ENCODE peak calls at places on chromosomes 11 and 22, in nine cellular contexts. K, P, S, Q, E, A, M, I and Y are unnamed samples.

GRCh38 chr11:57343825-57344224 is 5.7 kb downstream of the P2RX3 start:
- DNase-seq in M (no peak), A (no peak), P (no peak), Q (no peak), I (no peak), K (no peak), S (no peak), E (no peak), Y (no peak)

GRCh38 chr22:22099833-22100812 is 117.5 kb upstream of the TOP3B start:
- DNase-seq in P (peak), S (peak), E (no peak), Q (no peak), A (no peak), I (peak), K (no peak), M (peak), Y (no peak)

GRCh38 chr22:25419247-25420113 is 145.0 kb upstream of the GRK3 start:
- DNase-seq in K (peak), E (no peak), A (no peak), I (no peak), M (no peak), Q (peak), S (no peak), P (peak), Y (peak)

GRCh38 chr11:106280041-106280440 is 202.6 kb downstream of the AASDHPPT start:
- DNase-seq in P (no peak), K (no peak), M (no peak), A (no peak), S (no peak), I (no peak), E (no peak), Q (no peak), Y (no peak)

GRCh38 chr11:108592591-108593213 is 866 bp downstream of the EXPH5 start:
- DNase-seq in E (no peak), P (no peak), A (peak), S (no peak), M (no peak), K (peak), Q (peak), I (peak), Y (no peak)

GRCh38 chr11:64120951-64121569 is 44.9 kb downstream of the MACROD1 start:
- DNase-seq in Q (no peak), A (no peak), M (no peak), P (peak), K (peak), S (peak), I (no peak), E (peak), Y (no peak)

GRCh38 chr11:88250566-88251080 is 75.4 kb upstream of the RAB38 start:
- DNase-seq in I (no peak), E (no peak), Q (no peak), P (no peak), S (no peak), K (no peak), M (no peak), A (no peak), Y (no peak)

GRCh38 chr22:35558031-35558430 is 17.4 kb downstream of the RASD2 start:
- DNase-seq in K (no peak), Q (no peak), E (no peak), I (peak), P (no peak), S (no peak), A (no peak), M (no peak), Y (no peak)

GRCh38 chr11:109914809-109915653 is 178.2 kb upstream of the ZC3H12C start:
- DNase-seq in E (peak), P (peak), I (no peak), A (no peak), S (peak), Q (no peak), K (no peak), M (no peak), Y (no peak)

GRCh38 chr11:70268526-70268925 is 2.0 kb upstream of the PPFIA1 start:
- DNase-seq in I (no peak), K (no peak), M (no peak), P (no peak), S (no peak), E (no peak), Q (no peak), A (no peak), Y (no peak)

GRCh38 chr11:6483015-6483414 is 1.7 kb downstream of the TIMM10B start:
- DNase-seq in Q (no peak), K (no peak), P (no peak), E (no peak), A (no peak), I (no peak), M (no peak), S (no peak), Y (no peak)

GRCh38 chr11:133927690-133928627 is 28.8 kb downstream of the IGSF9B start:
- DNase-seq in P (peak), E (peak), I (peak), S (peak), K (peak), A (peak), M (no peak), Q (peak), Y (no peak)

GRCh38 chr11:87851234-87851633 is 324.0 kb downstream of the RAB38 start:
- DNase-seq in I (no peak), K (no peak), S (peak), P (peak), A (no peak), M (no peak), E (peak), Q (no peak), Y (no peak)

GRCh38 chr11:76978818-76979217 is 55.4 kb upstream of the B3GNT6 start:
- DNase-seq in P (no peak), I (no peak), S (no peak), K (no peak), M (no peak), Q (no peak), A (no peak), E (no peak), Y (no peak)

GRCh38 chr11:86068138-86068861 is 584 bp downstream of the PICALM start:
- DNase-seq in P (no peak), Q (peak), K (peak), S (peak), I (peak), M (no peak), E (no peak), A (peak), Y (peak)

GRCh38 chr22:22870577-22871398 is 16.8 kb upstream of the IGLL5 start:
- DNase-seq in A (peak), I (peak), P (no peak), M (no peak), Q (no peak), K (no peak), E (no peak), S (no peak), Y (no peak)

GRCh38 chr11:2592559-2593392 is 107.0 kb downstream of the KCNQ1OT1 start:
- DNase-seq in I (no peak), M (no peak), S (no peak), A (no peak), K (no peak), P (no peak), E (no peak), Q (no peak), Y (no peak)

GRCh38 chr22:44361391-44362126 is 48.8 kb upstream of the SHISAL1 start:
- DNase-seq in E (no peak), M (no peak), P (no peak), Q (no peak), K (no peak), A (no peak), I (no peak), S (peak), Y (peak)

GRCh38 chr11:69447786-69448185 is 33.7 kb upstream of the LINC01488 start:
- DNase-seq in M (no peak), A (no peak), S (peak), P (no peak), I (no peak), K (peak), Q (no peak), E (no peak), Y (no peak)

GRCh38 chr11:118790357-118791014 is 478 bp downstream of the DDX6 start:
- DNase-seq in A (no peak), P (peak), S (peak), M (no peak), I (peak), E (peak), K (peak), Q (peak), Y (peak)

GRCh38 chr11:118791015-118791960 is at the start of gene DDX6:
- DNase-seq in E (peak), K (peak), A (peak), S (peak), I (peak), Q (peak), P (peak), M (peak), Y (peak)

GRCh38 chr11:118789501-118790356 is 1.2 kb downstream of the DDX6 start:
- DNase-seq in Q (peak), P (no peak), A (no peak), M (no peak), S (peak), E (peak), I (peak), K (no peak), Y (no peak)

GRCh38 chr11:118792642-118793124 is 1.7 kb upstream of the DDX6 start:
- DNase-seq in P (peak), K (peak), Q (peak), E (peak), S (peak), A (peak), M (peak), I (peak), Y (no peak)

GRCh38 chr11:118791961-118792578 is 1.1 kb upstream of the DDX6 start:
- DNase-seq in I (peak), Q (peak), K (peak), S (no peak), P (no peak), E (no peak), M (no peak), A (peak), Y (peak)
- H3K4me3 ChIP-seq in I (peak), Q (peak), K (peak), S (peak), P (peak), E (peak), M (peak), A (peak), Y (peak)

GRCh38 chr11:27716850-27717249 is 16.6 kb upstream of the BDNF start:
- DNase-seq in A (no peak), I (no peak), Q (no peak), E (peak), P (peak), M (no peak), S (no peak), K (no peak), Y (no peak)

GRCh38 chr11:27718346-27718852 is 18.1 kb upstream of the BDNF start:
- DNase-seq in M (peak), E (peak), P (peak), A (no peak), S (peak), I (no peak), K (no peak), Q (no peak), Y (no peak)

GRCh38 chr11:27716216-27716615 is 16.0 kb upstream of the BDNF start:
- DNase-seq in S (no peak), A (no peak), I (no peak), Q (no peak), M (no peak), E (no peak), K (no peak), P (no peak), Y (no peak)

GRCh38 chr11:27717801-27718229 is 17.6 kb upstream of the BDNF start:
- DNase-seq in M (no peak), Q (no peak), P (no peak), K (no peak), I (no peak), E (peak), S (no peak), A (no peak), Y (no peak)

DNA sequence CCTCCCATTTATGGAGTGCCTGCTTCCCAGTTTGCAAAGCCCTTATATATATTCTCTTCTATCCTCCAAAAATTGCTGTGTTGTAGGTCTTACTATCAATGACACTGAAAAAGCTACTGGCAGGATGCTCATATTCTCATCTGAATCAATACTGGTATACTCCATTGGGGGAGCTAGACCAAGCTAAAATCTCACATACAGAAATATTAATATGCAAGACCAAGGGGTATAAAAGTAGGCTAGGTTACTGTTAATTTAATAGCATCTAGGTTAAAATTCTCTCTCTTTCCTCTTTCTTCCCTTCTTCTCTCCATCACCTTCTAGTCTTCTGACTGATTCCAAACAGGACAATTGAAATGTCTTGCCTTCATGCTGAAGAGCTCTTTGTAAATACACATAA is 17.1 kb upstream of the BDNF start:
- DNase-seq in M (no peak), A (peak), E (peak), S (no peak), Q (no peak), K (no peak), P (no peak), I (no peak), Y (no peak)
- TF ChIP-seq CTCF in M (peak), A (no peak), E (peak), S (no peak), Q (peak), K (no peak), P (peak), I (peak), Y (peak)

GRCh38 chr11:93034640-93035039 is 65.2 kb downstream of the MTNR1B start:
- DNase-seq in K (no peak), Q (no peak), P (no peak), I (no peak), M (no peak), A (no peak), E (no peak), S (no peak), Y (no peak)

GRCh38 chr11:93039841-93040240 is 70.4 kb downstream of the MTNR1B start:
- DNase-seq in M (no peak), E (no peak), I (no peak), P (peak), Q (no peak), S (peak), A (no peak), K (no peak), Y (no peak)

GRCh38 chr11:93034031-93034430 is 64.6 kb downstream of the MTNR1B start:
- DNase-seq in Q (no peak), E (peak), P (peak), M (no peak), K (no peak), S (no peak), I (no peak), A (no peak), Y (no peak)

GRCh38 chr11:93041682-93042081 is 72.2 kb downstream of the MTNR1B start:
- DNase-seq in A (no peak), Q (no peak), E (no peak), P (no peak), I (no peak), M (no peak), K (no peak), S (no peak), Y (no peak)

DNA sequence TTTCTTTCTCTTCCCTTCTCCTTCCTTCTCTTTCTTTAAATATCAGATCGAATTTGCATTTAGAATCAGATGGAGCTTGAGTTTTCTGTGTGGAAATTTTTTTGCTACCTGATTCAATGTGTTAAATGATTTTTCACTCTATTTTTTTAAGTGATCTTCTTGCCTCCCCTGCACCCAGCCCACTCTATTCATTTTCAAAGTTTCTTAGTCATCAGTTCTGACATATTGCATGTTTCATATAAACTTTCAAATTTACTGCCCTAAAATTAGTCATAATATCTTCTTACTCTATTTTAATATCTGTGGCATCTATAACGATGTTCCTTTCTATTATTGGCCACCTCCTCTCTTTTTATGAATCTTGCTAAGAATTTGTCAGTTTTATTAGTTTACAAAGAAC is 69.1 kb downstream of the MTNR1B start:
- DNase-seq in A (no peak), E (no peak), I (no peak), S (no peak), P (peak), M (no peak), K (no peak), Q (no peak), Y (no peak)
- H3K4me3 ChIP-seq in A (no peak), E (no peak), I (no peak), S (no peak), P (no peak), M (no peak), K (no peak), Q (no peak), Y (no peak)

GRCh38 chr22:38291201-38291777 is 18.5 kb upstream of the TMEM184B start:
- DNase-seq in I (no peak), P (no peak), S (no peak), Q (no peak), A (no peak), K (peak), M (no peak), E (no peak), Y (no peak)
- TF ChIP-seq CTCF in I (no peak), P (no peak), S (no peak), Q (no peak), A (no peak), K (no peak), M (no peak), E (peak), Y (no peak)

GRCh38 chr11:749731-750130 is 2.5 kb downstream of the TALDO1 start:
- DNase-seq in K (peak), E (no peak), S (no peak), I (no peak), P (no peak), M (no peak), A (no peak), Q (no peak), Y (no peak)
- H3K4me3 ChIP-seq in K (no peak), E (no peak), S (no peak), I (no peak), P (no peak), M (no peak), A (peak), Q (no peak), Y (no peak)

DNA sequence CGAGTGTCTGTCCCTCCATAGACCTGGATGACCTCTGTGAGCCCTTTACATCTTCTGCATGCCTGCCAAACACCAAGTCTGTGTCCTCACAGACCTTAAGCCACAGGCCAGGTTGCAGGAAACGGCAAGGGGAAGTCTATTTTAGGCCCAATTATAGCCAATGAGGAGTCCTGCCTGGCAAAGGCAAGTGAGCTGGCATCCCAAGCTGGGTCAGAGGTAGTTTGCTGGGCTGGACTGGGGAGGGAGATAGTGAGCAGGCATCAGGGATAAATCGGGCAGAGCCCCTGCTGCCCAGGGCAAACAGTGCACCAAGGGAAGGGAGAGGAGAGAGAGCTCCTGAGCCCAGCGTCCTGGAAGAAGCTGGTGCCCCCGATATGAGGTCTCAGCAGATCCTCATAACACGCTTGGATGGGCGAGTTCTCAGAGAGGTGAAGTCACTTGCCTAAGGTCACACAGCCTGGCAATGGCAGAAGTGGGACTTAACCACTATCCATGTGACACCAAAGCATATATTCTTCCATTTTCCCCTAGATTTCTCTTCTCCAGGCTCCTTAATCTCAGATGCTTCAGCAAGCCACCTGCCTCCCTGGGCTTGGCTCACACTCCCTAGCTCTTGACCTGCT is 3.7 kb upstream of the RELT start:
- DNase-seq in P (no peak), Q (no peak), E (no peak), M (peak), S (peak), I (peak), K (no peak), A (no peak), Y (no peak)
- TF ChIP-seq CTCF in P (peak), Q (peak), E (peak), M (peak), S (peak), I (peak), K (peak), A (peak), Y (no peak)

GRCh38 chr22:29078036-29078868 is 5.4 kb downstream of the KREMEN1 start:
- DNase-seq in K (no peak), E (no peak), I (no peak), A (no peak), S (no peak), M (no peak), Q (no peak), P (no peak), Y (no peak)

GRCh38 chr22:29081499-29082236 is 8.8 kb downstream of the KREMEN1 start:
- DNase-seq in I (no peak), Q (no peak), E (no peak), K (no peak), S (no peak), A (no peak), P (no peak), M (no peak), Y (no peak)

GRCh38 chr22:29078869-29079207 is 6.0 kb downstream of the KREMEN1 start:
- DNase-seq in I (no peak), P (no peak), Q (no peak), K (no peak), A (no peak), M (no peak), E (no peak), S (no peak), Y (no peak)

GRCh38 chr22:29079218-29079901 is 6.5 kb downstream of the KREMEN1 start:
- DNase-seq in P (no peak), M (no peak), Q (no peak), S (no peak), E (peak), I (no peak), A (no peak), K (no peak), Y (no peak)

DNA sequence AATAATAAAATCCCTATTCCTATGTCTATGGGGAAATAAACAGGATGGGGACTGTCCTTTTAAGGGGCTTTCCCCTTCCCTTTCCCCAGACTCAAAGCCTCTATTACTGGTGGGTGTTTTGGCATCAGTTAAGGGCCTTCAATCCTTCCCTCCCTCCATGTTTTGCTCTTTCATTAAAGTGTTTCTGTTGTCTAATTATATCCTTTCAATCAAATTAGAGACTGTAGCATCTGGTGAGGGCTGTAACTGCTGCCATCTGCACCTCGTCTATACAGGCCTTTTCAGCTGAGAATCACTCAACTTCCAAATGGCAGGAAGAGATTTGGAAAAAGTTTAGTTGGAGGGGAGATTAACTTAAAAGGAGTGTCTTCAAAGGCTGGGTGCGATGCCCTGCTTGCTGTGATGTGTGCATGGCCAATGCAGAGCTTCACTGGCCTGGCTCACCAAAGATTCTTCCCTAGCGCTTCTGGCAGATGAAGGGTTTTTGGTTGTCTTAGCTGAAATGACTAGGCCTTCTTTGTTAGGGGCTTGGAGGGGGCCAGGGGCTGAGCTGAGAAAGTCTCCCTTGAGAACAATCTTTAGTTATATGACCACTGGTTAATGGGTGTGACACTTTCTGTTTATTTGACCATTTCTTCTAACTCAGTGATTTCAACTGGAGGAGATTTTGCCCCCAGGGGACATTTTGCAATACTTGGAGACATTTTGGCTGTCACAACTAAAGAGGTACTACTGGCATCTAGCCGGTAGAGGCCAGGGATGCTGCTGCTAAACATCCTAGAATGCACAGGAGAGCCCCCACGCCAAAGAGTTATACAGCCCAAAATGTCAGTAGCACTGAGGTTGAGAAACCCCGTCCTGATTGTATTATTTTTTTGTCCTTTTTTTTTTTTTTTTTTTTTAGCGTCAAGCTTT is 7.5 kb downstream of the KREMEN1 start:
- DNase-seq in P (no peak), A (no peak), K (no peak), M (no peak), E (no peak), Q (peak), S (peak), I (no peak), Y (no peak)
- H3K4me3 ChIP-seq in P (no peak), A (no peak), K (no peak), M (no peak), E (no peak), Q (no peak), S (no peak), I (no peak), Y (no peak)